ENCODE peak calls at places on chromosomes 1 and 21, in nine cellular contexts. Y is neural progenitor cell; T is T-helper 9 cell; H is stomach; L is epithelial cell of esophagus; M is NCI-H2029 treated with DMSO at 0.1 percent for 48 hours; Q is dorsolateral prefrontal cortex; S is astrocyte of the spinal cord; Z is activated T-helper 1 cell treated with anti-CD3 and anti-CD28 coated beads, Interleukin-2, amount 50 U/mL, for 16 hours. W is an unnamed sample.

GRCh38 chr21:31459457-31459856 is 115.4 kb upstream of the TIAM1 start:
- DNase-seq in Y (peak; percentile 20), T (no peak), H (no peak), L (peak; percentile 16), M (no peak), Q (peak; percentile 55), S (no peak), Z (no peak), W (peak; percentile 47)

GRCh38 chr1:218408942-218409341 is 63.8 kb downstream of the TGFB2 start:
- DNase-seq in Y (peak; percentile 32), T (no peak), H (peak; percentile 28), L (no peak), M (no peak), Q (no peak), S (no peak), Z (no peak), W (no peak)

GRCh38 chr21:17797967-17798366 is 21.2 kb downstream of the C21orf91 start:
- DNase-seq in Y (no peak), T (no peak), H (no peak), L (no peak), M (no peak), Q (no peak), S (no peak), Z (no peak), W (no peak)

GRCh38 chr1:230463760-230464159 is 37.6 kb upstream of the PGBD5 start:
- DNase-seq in Y (no peak), T (no peak), H (no peak), L (no peak), M (no peak), Q (no peak), S (no peak), Z (no peak), W (no peak)

GRCh38 chr1:181318022-181318857 is 165.1 kb upstream of the CACNA1E start:
- DNase-seq in Y (peak; percentile 79), T (no peak), H (no peak), L (peak; percentile 7), M (no peak), Q (no peak), S (no peak), Z (no peak), W (no peak)

GRCh38 chr1:10380594-10381275 is 18.1 kb upstream of the PGD start:
- DNase-seq in Y (no peak), T (no peak), H (no peak), L (peak; percentile 81), M (no peak), Q (peak; percentile 55), S (peak; percentile 94), Z (no peak), W (no peak)

GRCh38 chr1:230292739-230293720 is 133.1 kb downstream of the PGBD5 start:
- DNase-seq in Y (peak; percentile 36), T (no peak), H (no peak), L (peak; percentile 47), M (peak; percentile 4), Q (no peak), S (no peak), Z (no peak), W (no peak)

GRCh38 chr1:202807367-202807925 is 775 bp downstream of the KDM5B start:
- DNase-seq in Y (peak; percentile 58), T (peak; percentile 24), H (no peak), L (peak; percentile 43), M (no peak), Q (no peak), S (peak; percentile 25), Z (peak; percentile 29), W (no peak)

GRCh38 chr1:20080441-20081330 is 10.7 kb downstream of the PLA2G5 start:
- DNase-seq in Y (no peak), T (no peak), H (no peak), L (no peak), M (no peak), Q (no peak), S (no peak), Z (no peak), W (no peak)

GRCh38 chr1:31677949-31678348 is 25.9 kb downstream of the COL16A1 start:
- DNase-seq in Y (no peak), T (no peak), H (no peak), L (no peak), M (no peak), Q (no peak), S (no peak), Z (no peak), W (no peak)

GRCh38 chr1:150876111-150876434 is 326 bp downstream of the ARNT start:
- DNase-seq in Y (no peak), T (no peak), H (peak; percentile 61), L (peak; percentile 51), M (peak; percentile 37), Q (no peak), S (peak; percentile 63), Z (no peak), W (peak; percentile 79)

GRCh38 chr1:211738709-211739301 is 63.4 kb upstream of the NEK2 start:
- DNase-seq in Y (no peak), T (no peak), H (no peak), L (peak; percentile 22), M (no peak), Q (no peak), S (no peak), Z (no peak), W (no peak)

GRCh38 chr1:23742670-23743286 is 493 bp upstream of the ELOA start:
- DNase-seq in Y (no peak), T (no peak), H (no peak), L (peak; percentile 33), M (no peak), Q (no peak), S (no peak), Z (no peak), W (peak; percentile 40)

GRCh38 chr1:228335406-228336307 is 71.0 kb downstream of the TRIM11 start:
- DNase-seq in Y (no peak), T (no peak), H (no peak), L (no peak), M (no peak), Q (no peak), S (no peak), Z (no peak), W (no peak)

GRCh38 chr1:16338961-16339360 is 13.3 kb downstream of the FBXO42 start:
- DNase-seq in Y (no peak), T (no peak), H (no peak), L (no peak), M (no peak), Q (no peak), S (no peak), Z (no peak), W (no peak)

GRCh38 chr21:42721341-42721824 is 68.0 kb downstream of the PDE9A start:
- DNase-seq in Y (no peak), T (no peak), H (no peak), L (no peak), M (no peak), Q (no peak), S (no peak), Z (no peak), W (no peak)

GRCh38 chr1:39576016-39576657 is 453 bp downstream of the PABPC4 start:
- DNase-seq in Y (peak; percentile 76), T (peak; percentile 18), H (peak; percentile 30), L (peak; percentile 14), M (no peak), Q (no peak), S (peak; percentile 11), Z (peak; percentile 6), W (peak; percentile 11)

GRCh38 chr1:43835141-43836021 is 98.2 kb upstream of the ARTN start:
- DNase-seq in Y (no peak), T (no peak), H (no peak), L (peak; percentile 43), M (no peak), Q (no peak), S (peak; percentile 96), Z (no peak), W (no peak)

GRCh38 chr1:219299420-219299819 is 125.7 kb downstream of the LYPLAL1 start:
- DNase-seq in Y (no peak), T (no peak), H (no peak), L (no peak), M (no peak), Q (no peak), S (no peak), Z (no peak), W (no peak)

GRCh38 chr1:164640673-164641352 is 81.8 kb downstream of the PBX1 start:
- DNase-seq in Y (no peak), T (no peak), H (peak; percentile 43), L (peak; percentile 46), M (no peak), Q (no peak), S (no peak), Z (no peak), W (peak; percentile 68)

GRCh38 chr1:54218883-54219687 is 19.1 kb downstream of the MRPL37 start:
- DNase-seq in Y (peak; percentile 47), T (no peak), H (peak; percentile 59), L (no peak), M (no peak), Q (no peak), S (no peak), Z (no peak), W (no peak)

GRCh38 chr1:175941164-175941563 is 197.8 kb upstream of the TNR start:
- DNase-seq in Y (no peak), T (no peak), H (no peak), L (no peak), M (no peak), Q (no peak), S (no peak), Z (no peak), W (no peak)

GRCh38 chr1:23403038-23403336 is 21.6 kb downstream of the TCEA3 start:
- DNase-seq in Y (no peak), T (no peak), H (peak; percentile 31), L (peak; percentile 84), M (no peak), Q (no peak), S (peak; percentile 77), Z (no peak), W (peak; percentile 74)

GRCh38 chr1:200888349-200888838 is 6.3 kb upstream of the INAVA start:
- DNase-seq in Y (peak; percentile 16), T (peak; percentile 53), H (no peak), L (peak; percentile 36), M (no peak), Q (no peak), S (no peak), Z (peak; percentile 43), W (no peak)

GRCh38 chr1:214859647-214860046 is 222.9 kb upstream of the KCNK2 start:
- DNase-seq in Y (no peak), T (no peak), H (no peak), L (no peak), M (no peak), Q (no peak), S (no peak), Z (no peak), W (no peak)

GRCh38 chr1:185350027-185350442 is 33.0 kb upstream of the IVNS1ABP start:
- DNase-seq in Y (no peak), T (no peak), H (no peak), L (peak; percentile 6), M (no peak), Q (no peak), S (no peak), Z (no peak), W (no peak)

GRCh38 chr1:200224315-200224714 is 185.5 kb downstream of the ZNF281 start:
- DNase-seq in Y (no peak), T (no peak), H (no peak), L (peak; percentile 87), M (no peak), Q (no peak), S (peak; percentile 86), Z (no peak), W (no peak)

GRCh38 chr1:39431927-39432326 is 59.5 kb upstream of the BMP8A start:
- DNase-seq in Y (no peak), T (no peak), H (no peak), L (no peak), M (no peak), Q (no peak), S (peak; percentile 65), Z (no peak), W (no peak)

GRCh38 chr1:174954686-174955669 is 44.8 kb upstream of the CACYBP start:
- DNase-seq in Y (no peak), T (no peak), H (no peak), L (no peak), M (peak; percentile 70), Q (no peak), S (no peak), Z (no peak), W (no peak)

GRCh38 chr21:34499116-34499515 is 12.9 kb downstream of the KCNE1 start:
- DNase-seq in Y (no peak), T (no peak), H (no peak), L (no peak), M (no peak), Q (no peak), S (no peak), Z (no peak), W (peak; percentile 54)

GRCh38 chr1:197838836-197839235 is 63.6 kb upstream of the DENND1B start:
- DNase-seq in Y (no peak), T (no peak), H (no peak), L (peak; percentile 82), M (no peak), Q (no peak), S (peak; percentile 68), Z (no peak), W (no peak)

W was measured in trophoblast cell.